ENCODE peak calls at places on chromosomes 5 and 9, in five cellular contexts. One of them, this sample, is unnamed.

GRCh38 chr5:79971156-79971555 is 19.9 kb downstream of the MTX3 start:
- DNase-seq in ACHN: no peak
- DNase-seq in HTR-8/SVneo: peak; percentile 15
- DNase-seq in hepatic stellate cell: no peak
- DNase-seq in foreskin fibroblast: peak; percentile 47
- DNase-seq in this sample: no peak

GRCh38 chr9:81032831-81033230 is 656.5 kb downstream of the TLE1 start:
- DNase-seq in ACHN: no peak
- DNase-seq in HTR-8/SVneo: no peak
- DNase-seq in hepatic stellate cell: no peak
- DNase-seq in foreskin fibroblast: peak; percentile 30
- DNase-seq in this sample: no peak

GRCh38 chr5:83342475-83342874 is 129.1 kb upstream of the VCAN start:
- DNase-seq in hepatic stellate cell: no peak
- DNase-seq in ACHN: no peak
- DNase-seq in HTR-8/SVneo: no peak
- DNase-seq in foreskin fibroblast: no peak
- DNase-seq in this sample: no peak

GRCh38 chr9:128144239-128145181 is 4.7 kb upstream of the LCN2 start:
- DNase-seq in HTR-8/SVneo: no peak
- DNase-seq in ACHN: no peak
- DNase-seq in foreskin fibroblast: no peak
- DNase-seq in hepatic stellate cell: no peak
- DNase-seq in this sample: no peak

GRCh38 chr9:100505564-100506159 is 32.7 kb downstream of the TMEFF1 start:
- DNase-seq in hepatic stellate cell: peak; percentile 36
- DNase-seq in HTR-8/SVneo: peak; percentile 57
- DNase-seq in ACHN: peak; percentile 69
- DNase-seq in foreskin fibroblast: peak; percentile 8
- DNase-seq in this sample: no peak

GRCh38 chr9:127132921-127133647 is 10.6 kb upstream of the ANGPTL2 start:
- DNase-seq in ACHN: no peak
- DNase-seq in foreskin fibroblast: no peak
- DNase-seq in hepatic stellate cell: peak; percentile 63
- DNase-seq in HTR-8/SVneo: no peak
- DNase-seq in this sample: no peak

GRCh38 chr5:14871084-14871572 is 450 bp downstream of the ANKH start:
- DNase-seq in hepatic stellate cell: no peak
- DNase-seq in HTR-8/SVneo: peak; percentile 35
- DNase-seq in ACHN: no peak
- DNase-seq in foreskin fibroblast: no peak
- DNase-seq in this sample: peak; percentile 38

GRCh38 chr5:132369471-132370240 is at the start of gene SLC22A5:
- DNase-seq in HTR-8/SVneo: peak; percentile 63
- DNase-seq in hepatic stellate cell: peak; percentile 71
- DNase-seq in foreskin fibroblast: no peak
- DNase-seq in ACHN: peak; percentile 64
- DNase-seq in this sample: no peak

GRCh38 chr9:35733109-35733541 is 659 bp downstream of the CREB3 start:
- DNase-seq in HTR-8/SVneo: peak; percentile 35
- DNase-seq in hepatic stellate cell: peak; percentile 77
- DNase-seq in ACHN: peak; percentile 80
- DNase-seq in foreskin fibroblast: no peak
- DNase-seq in this sample: no peak

GRCh38 chr9:136438909-136439549 is 616 bp downstream of the INPP5E start:
- DNase-seq in foreskin fibroblast: peak; percentile 15
- DNase-seq in hepatic stellate cell: peak; percentile 61
- DNase-seq in HTR-8/SVneo: peak; percentile 28
- DNase-seq in ACHN: peak; percentile 23
- DNase-seq in this sample: no peak

GRCh38 chr9:136862849-136863622 is 3.1 kb downstream of the EDF1 start:
- DNase-seq in HTR-8/SVneo: no peak
- DNase-seq in hepatic stellate cell: no peak
- DNase-seq in foreskin fibroblast: no peak
- DNase-seq in ACHN: no peak
- DNase-seq in this sample: no peak

GRCh38 chr5:128213340-128213739 is 129.8 kb downstream of the SLC12A2 start:
- DNase-seq in hepatic stellate cell: no peak
- DNase-seq in ACHN: peak; percentile 57
- DNase-seq in HTR-8/SVneo: peak; percentile 30
- DNase-seq in foreskin fibroblast: peak; percentile 60
- DNase-seq in this sample: no peak

GRCh38 chr9:126788631-126789349 is 16.1 kb upstream of the ZBTB43 start:
- DNase-seq in hepatic stellate cell: no peak
- DNase-seq in HTR-8/SVneo: no peak
- DNase-seq in ACHN: no peak
- DNase-seq in foreskin fibroblast: peak; percentile 58
- DNase-seq in this sample: no peak